ENCODE peak calls at places on chromosomes 13 and 19, in four cellular contexts. D, M, J and C are unnamed samples.

GRCh38 chr13:49226613-49227012 is 6.5 kb downstream of the MLNR start:
- DNase-seq in D (no peak), J (no peak), M (no peak), C (no peak)

GRCh38 chr13:28401303-28402056 is 93.4 kb downstream of the FLT1 start:
- DNase-seq in M (no peak), J (peak), D (no peak), C (no peak)

GRCh38 chr19:43956827-43957226 is 5.8 kb downstream of the ZNF221 start:
- DNase-seq in J (no peak), D (peak), M (no peak), C (no peak)

GRCh38 chr19:12648088-12648487 is 18.5 kb downstream of the MAN2B1 start:
- DNase-seq in J (no peak), D (no peak), M (no peak), C (no peak)

GRCh38 chr19:28208745-28209144 is 1004.2 kb downstream of the UQCRFS1 start:
- DNase-seq in M (no peak), J (no peak), D (no peak), C (no peak)

GRCh38 chr19:8648240-8648639 is 17.8 kb downstream of the NFILZ start:
- DNase-seq in D (no peak), M (no peak), J (no peak), C (no peak)

GRCh38 chr13:52455677-52456041 is 381 bp downstream of the CKAP2 start:
- DNase-seq in M (peak), D (peak), J (peak), C (peak)

GRCh38 chr13:24038846-24039330 is 121.6 kb upstream of the SPATA13 start:
- DNase-seq in D (no peak), J (peak), M (peak), C (no peak)

GRCh38 chr19:29260477-29261317 is 47.7 kb upstream of the UQCRFS1 start:
- DNase-seq in M (no peak), D (peak), J (peak), C (no peak)

GRCh38 chr19:16657384-16657783 is 2.6 kb downstream of the SMIM7 start:
- DNase-seq in J (no peak), D (no peak), M (no peak), C (no peak)

DNA sequence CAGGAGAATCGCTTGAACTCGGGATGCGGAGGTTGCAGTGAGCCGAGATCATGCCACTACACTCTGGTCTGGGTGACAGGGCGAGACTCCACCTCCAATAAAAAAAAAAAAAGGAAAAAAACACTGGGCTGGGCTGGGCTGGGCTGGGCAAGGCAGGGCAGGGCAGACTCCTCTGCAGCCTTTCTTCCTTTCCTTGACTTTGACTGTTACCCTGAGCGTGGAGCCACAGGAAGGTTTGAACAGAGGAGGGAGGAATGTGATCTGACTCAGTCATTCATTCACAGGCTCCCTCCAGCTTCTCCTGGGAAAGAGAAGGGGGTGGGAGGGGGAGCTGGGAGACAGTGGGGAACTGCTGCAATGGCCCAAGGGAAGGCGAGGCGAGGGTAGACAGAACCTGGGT is 2.7 kb upstream of the ACTN4 start:
- DNase-seq in D (no peak), M (no peak), J (no peak), C (no peak)
- TF ChIP-seq CTCF in D (no peak), M (no peak), J (no peak), C (no peak)

DNA sequence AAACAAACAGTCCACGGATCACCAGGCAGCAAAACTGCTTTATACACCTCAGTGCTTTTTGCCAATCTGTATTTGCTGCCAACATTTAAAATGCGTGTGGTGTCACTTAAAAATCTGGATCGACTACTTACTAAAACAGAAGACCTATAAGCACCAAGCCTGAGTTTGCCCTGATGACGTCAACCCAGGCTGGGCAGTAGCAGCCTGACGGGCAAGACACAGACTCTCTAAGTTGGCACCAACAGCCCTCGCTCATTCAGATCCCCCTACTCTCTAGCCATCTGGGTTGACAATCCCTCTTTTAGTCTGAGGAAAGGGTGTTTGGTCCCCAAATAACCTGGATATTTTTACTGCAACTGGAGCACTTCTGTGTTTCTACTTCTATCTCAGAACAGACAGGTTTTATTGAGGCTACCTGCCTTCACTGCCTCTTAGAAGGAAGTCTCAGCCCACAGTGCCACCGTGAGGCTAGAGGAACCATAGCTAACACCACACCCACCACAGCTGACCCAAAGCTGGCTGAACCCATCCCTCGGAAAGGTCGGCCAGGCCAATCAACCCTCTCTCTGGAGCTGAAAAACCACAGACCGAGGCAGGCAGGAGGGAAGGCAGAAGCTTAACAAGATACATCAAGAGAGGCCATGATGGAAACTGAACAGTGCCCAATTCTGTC is 6.9 kb downstream of the SUGP2 start:
- DNase-seq in J (peak), M (no peak), D (peak), C (no peak)
- TF ChIP-seq CTCF in J (peak), M (peak), D (peak), C (no peak)

GRCh38 chr19:42277821-42278809 is 9.1 kb downstream of the CIC start:
- DNase-seq in M (no peak), D (no peak), J (peak), C (peak)
- TF ChIP-seq CTCF in M (no peak), D (no peak), J (no peak), C (no peak)

DNA sequence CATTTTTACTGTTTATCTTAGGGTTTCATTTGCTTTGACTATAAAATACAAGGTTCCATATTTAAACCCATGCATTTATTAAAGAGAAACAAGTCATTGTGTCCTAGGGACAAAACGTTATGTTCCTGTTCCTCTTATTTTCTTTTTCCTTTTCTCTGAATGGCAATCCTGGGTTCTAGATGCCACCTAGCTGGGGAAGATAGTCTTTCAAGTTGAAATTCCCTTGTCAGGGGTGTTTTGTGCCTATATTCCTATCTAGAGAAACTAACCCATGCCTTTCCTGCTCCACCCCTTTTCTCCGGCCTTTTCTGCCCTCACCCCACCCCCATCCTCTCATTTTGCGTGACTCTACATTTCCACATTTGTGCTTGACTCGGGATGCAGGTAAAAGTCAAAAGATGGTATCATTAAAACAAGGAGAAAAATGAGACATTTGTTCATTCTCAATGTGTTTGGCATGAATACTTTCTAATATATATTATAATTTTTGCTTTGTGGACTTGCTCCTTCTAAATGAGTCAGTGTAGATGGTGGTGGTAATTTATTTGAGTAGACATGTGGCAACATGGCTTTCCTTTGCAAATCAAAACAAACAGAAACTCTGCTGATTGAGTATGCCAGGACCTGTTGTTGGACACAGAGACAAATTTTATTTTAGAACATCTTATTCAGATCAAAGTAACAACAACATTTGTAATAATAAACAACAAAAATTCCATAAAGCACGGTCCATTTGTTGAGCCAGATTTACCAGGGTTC is 26.8 kb upstream of the STARD13 start:
- DNase-seq in D (no peak), M (no peak), J (peak), C (no peak)
- TF ChIP-seq CTCF in D (no peak), M (peak), J (peak), C (peak)

GRCh38 chr13:32852568-32852967 is 163.7 kb upstream of the KL start:
- DNase-seq in M (no peak), D (no peak), J (no peak), C (no peak)

GRCh38 chr13:32849369-32849768 is 166.9 kb upstream of the KL start:
- DNase-seq in J (no peak), D (no peak), M (no peak), C (peak)

GRCh38 chr13:32851083-32852064 is 164.8 kb upstream of the KL start:
- DNase-seq in M (no peak), D (no peak), J (no peak), C (no peak)

GRCh38 chr13:32846556-32846955 is 169.7 kb upstream of the KL start:
- DNase-seq in J (no peak), M (no peak), D (no peak), C (peak)

GRCh38 chr13:32850311-32851052 is 165.7 kb upstream of the KL start:
- DNase-seq in M (no peak), J (no peak), D (no peak), C (peak)
- TF ChIP-seq CTCF in M (no peak), J (no peak), D (no peak), C (no peak)

DNA sequence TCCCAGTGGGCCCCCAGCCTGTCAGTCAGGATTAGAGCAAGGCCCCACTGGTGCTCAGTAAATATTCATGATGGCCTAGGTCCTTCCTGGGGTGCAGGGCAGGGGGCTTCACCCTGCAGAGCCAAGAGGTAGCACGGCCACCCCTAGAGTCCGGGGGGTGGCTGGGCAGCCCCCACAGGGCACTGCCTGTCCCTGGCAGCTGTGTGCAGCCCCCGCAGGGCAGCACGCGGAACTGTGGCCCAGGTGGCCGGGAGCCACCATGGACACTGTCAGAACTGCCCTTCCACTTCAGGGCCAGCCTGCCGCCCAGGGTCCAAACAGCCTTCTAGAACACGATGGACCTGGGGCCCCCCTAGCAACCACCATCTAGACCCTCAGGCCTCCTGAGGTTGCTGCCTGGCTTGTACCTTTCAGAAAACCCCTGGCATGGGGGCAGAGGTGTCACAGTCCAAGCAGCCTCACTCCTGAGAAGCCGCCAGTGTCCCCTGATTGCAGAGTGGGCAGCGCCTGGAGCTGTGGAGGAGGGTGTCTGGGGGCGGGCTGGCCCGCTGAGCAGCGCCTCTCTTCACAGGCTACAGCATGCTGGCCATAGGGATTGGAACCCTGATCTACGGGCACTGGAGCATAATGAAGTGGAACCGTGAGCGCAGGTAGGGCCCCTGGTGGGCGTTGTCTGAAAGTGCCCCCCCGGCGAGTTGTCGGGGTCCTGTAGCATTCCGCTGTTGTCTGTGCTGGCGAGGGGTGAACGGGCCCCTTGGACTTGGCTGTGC is 2.9 kb upstream of the YJEFN3 start:
- DNase-seq in M (no peak), D (peak), J (no peak), C (no peak)
- TF ChIP-seq CTCF in M (no peak), D (peak), J (no peak), C (no peak)